ENCODE peak calls at places on chromosome 19, in five cellular contexts. R, Z, Y, G and T are unnamed samples.

GRCh38 chr19:17289489-17289888 is 7.8 kb downstream of the ANKLE1 start:
- DNase-seq in R (peak), Z (peak), Y (peak), G (peak), T (no peak)

GRCh38 chr19:2589441-2589840 is 113.1 kb downstream of the GNG7 start:
- DNase-seq in R (no peak), Z (peak), Y (no peak), G (no peak), T (no peak)

GRCh38 chr19:29533578-29534544 is 8.1 kb downstream of the VSTM2B start:
- DNase-seq in R (no peak), Z (no peak), Y (peak), G (no peak), T (no peak)

GRCh38 chr19:30135797-30136196 is 193.8 kb downstream of the URI1 start:
- DNase-seq in R (no peak), Z (no peak), Y (no peak), G (no peak), T (no peak)

GRCh38 chr19:12936582-12936981 is 1.8 kb upstream of the CALR start:
- DNase-seq in R (no peak), Z (no peak), Y (no peak), G (no peak), T (no peak)

GRCh38 chr19:2633693-2634075 is 68.8 kb downstream of the GNG7 start:
- DNase-seq in R (no peak), Z (no peak), Y (no peak), G (no peak), T (no peak)

GRCh38 chr19:2560369-2560768 is 84.4 kb downstream of the GADD45B start:
- DNase-seq in R (no peak), Z (peak), Y (no peak), G (no peak), T (no peak)

GRCh38 chr19:44598355-44598754 is 15.0 kb upstream of the IGSF23 start:
- DNase-seq in R (no peak), Z (no peak), Y (no peak), G (no peak), T (no peak)

GRCh38 chr19:4057913-4058695 is 8.6 kb downstream of the ZBTB7A start:
- DNase-seq in R (peak), Z (peak), Y (peak), G (no peak), T (peak)

GRCh38 chr19:2246801-2247361 is 2.2 kb upstream of the AMH start:
- DNase-seq in R (no peak), Z (no peak), Y (peak), G (no peak), T (no peak)

GRCh38 chr19:40089462-40089861 is 1.3 kb downstream of the ZNF780A start:
- DNase-seq in R (no peak), Z (no peak), Y (no peak), G (no peak), T (no peak)

GRCh38 chr19:47227347-47228167 is 3.4 kb downstream of the BBC3 start:
- DNase-seq in R (peak), Z (peak), Y (peak), G (peak), T (peak)

GRCh38 chr19:45376045-45376724 is 5.8 kb upstream of the ERCC2 start:
- DNase-seq in R (no peak), Z (no peak), Y (peak), G (peak), T (no peak)

GRCh38 chr19:4539697-4540581 is at the start of gene LRG1:
- DNase-seq in R (peak), Z (peak), Y (no peak), G (no peak), T (peak)

GRCh38 chr19:52398091-52398461 is 427 bp downstream of the ZNF528 start:
- DNase-seq in R (peak), Z (no peak), Y (no peak), G (no peak), T (peak)

GRCh38 chr19:11481777-11482383 is 1.0 kb upstream of the ELAVL3 start:
- DNase-seq in R (peak), Z (peak), Y (peak), G (peak), T (peak)

GRCh38 chr19:9875796-9876195 is 40.7 kb downstream of the PIN1 start:
- DNase-seq in R (no peak), Z (no peak), Y (no peak), G (no peak), T (no peak)

GRCh38 chr19:12090807-12091206 is 26.3 kb downstream of the ZNF844 start:
- DNase-seq in R (peak), Z (peak), Y (peak), G (peak), T (peak)

GRCh38 chr19:10189631-10190425 is 4.9 kb downstream of the DNMT1 start:
- DNase-seq in R (no peak), Z (no peak), Y (no peak), G (no peak), T (no peak)

GRCh38 chr19:46068345-46069258 is 27.8 kb upstream of the IGFL4 start:
- DNase-seq in R (peak), Z (no peak), Y (no peak), G (no peak), T (peak)

GRCh38 chr19:525029-525428 is 6.5 kb upstream of the CDC34 start:
- DNase-seq in R (no peak), Z (no peak), Y (no peak), G (no peak), T (no peak)

GRCh38 chr19:10006335-10006708 is 4.0 kb downstream of the COL5A3 start:
- DNase-seq in R (peak), Z (no peak), Y (peak), G (no peak), T (peak)

GRCh38 chr19:8659905-8660304 is 29.5 kb downstream of the NFILZ start:
- DNase-seq in R (no peak), Z (no peak), Y (no peak), G (no peak), T (no peak)

GRCh38 chr19:48190288-48191284 is 20.1 kb downstream of the ZSWIM9 start:
- DNase-seq in R (peak), Z (no peak), Y (no peak), G (peak), T (no peak)

GRCh38 chr19:49677232-49677881 is at the start of gene PRMT1:
- DNase-seq in R (peak), Z (no peak), Y (no peak), G (peak), T (no peak)

DNA sequence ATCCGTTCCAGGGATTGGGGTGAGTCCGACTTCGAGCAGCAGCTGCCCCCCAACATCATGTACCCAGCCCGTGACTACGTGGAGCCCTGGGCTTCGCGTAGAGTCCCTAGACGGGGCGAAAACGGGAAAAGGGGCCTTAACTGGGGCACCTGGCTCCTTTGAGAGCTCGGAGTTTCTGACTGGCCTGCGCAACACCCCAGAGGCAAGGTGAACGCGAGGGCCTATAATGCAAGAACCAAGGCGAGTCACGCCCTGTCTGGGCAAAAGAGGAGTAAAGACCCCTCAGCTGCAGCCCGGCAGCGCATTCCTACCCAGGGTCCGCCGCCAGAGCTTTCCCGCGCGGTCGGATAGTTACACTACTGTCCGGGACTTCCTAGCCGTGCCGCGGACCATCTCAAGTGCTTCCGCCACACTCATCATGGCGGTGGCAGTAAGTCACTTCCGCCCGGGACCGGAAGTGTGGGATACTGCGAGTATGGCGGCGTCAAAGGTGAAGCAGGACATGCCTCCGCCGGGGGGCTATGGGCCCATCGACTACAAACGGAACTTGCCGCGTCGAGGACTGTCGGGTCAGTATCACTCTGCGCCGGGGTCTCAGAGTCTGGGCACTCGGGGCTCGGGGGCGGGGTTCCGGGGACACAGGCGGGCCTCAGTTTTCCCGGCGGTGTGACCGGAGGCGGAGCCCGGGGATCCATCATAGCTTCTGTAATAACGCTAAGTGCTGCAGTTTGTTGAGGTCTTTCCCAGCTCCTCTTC is at the start of gene NDUFA13:
- DNase-seq in R (peak), Z (peak), Y (peak), G (peak), T (peak)
- TF ChIP-seq CTCF in R (no peak), Z (no peak), Y (no peak), G (no peak), T (no peak)

GRCh38 chr19:7637374-7638256 is 705 bp downstream of the STXBP2 start:
- DNase-seq in R (peak), Z (peak), Y (no peak), G (no peak), T (peak)
- TF ChIP-seq CTCF in R (no peak), Z (no peak), Y (no peak), G (no peak), T (no peak)

GRCh38 chr19:18919895-18920204 is 335 bp downstream of the DDX49 start:
- DNase-seq in R (no peak), Z (no peak), Y (no peak), G (no peak), T (no peak)

GRCh38 chr19:18919086-18919894 is at the start of the genes COPE and DDX49:
- DNase-seq in R (peak), Z (peak), Y (peak), G (peak), T (peak)

GRCh38 chr19:18912933-18913332 is 6.3 kb downstream of the COPE start:
- DNase-seq in R (no peak), Z (no peak), Y (no peak), G (no peak), T (no peak)

GRCh38 chr19:18913466-18913865 is 5.7 kb downstream of the COPE start:
- DNase-seq in R (no peak), Z (no peak), Y (no peak), G (no peak), T (no peak)

GRCh38 chr19:18915639-18916038 is 3.5 kb downstream of the COPE start:
- DNase-seq in R (peak), Z (no peak), Y (no peak), G (peak), T (no peak)
- TF ChIP-seq CTCF in R (peak), Z (peak), Y (peak), G (peak), T (no peak)

GRCh38 chr19:41726493-41726892 is 18.1 kb downstream of the CEACAM5 start:
- DNase-seq in R (no peak), Z (no peak), Y (no peak), G (no peak), T (no peak)
- TF ChIP-seq CTCF in R (no peak), Z (no peak), Y (no peak), G (no peak), T (no peak)